ENCODE peak calls at places on chromosome 10, in nine cellular contexts. O is stimulated activated CD8-positive, alpha-beta memory T cell treated with anti-CD3 and anti-CD28 coated beads, Interleukin-15, amount 100 ng/mL, for 48 hours; C is IMR-90; M is stomach; P is ureter; I is upper lobe of right lung; F is left kidney; Y is mammary epithelial cell; Q is DND-41. Z is an unnamed sample.

GRCh38 chr10:68446179-68446578 is 25.6 kb downstream of the DNA2 start:
- DNase-seq in O (no peak), P (no peak), I (no peak), F (no peak), M (peak; percentile 29), Q (no peak), Y (no peak), C (no peak), Z (no peak)

GRCh38 chr10:48551796-48552591 is 52.9 kb downstream of the ARHGAP22 start:
- DNase-seq in C (peak; percentile 59), P (no peak), Q (peak; percentile 52), I (no peak), M (no peak), O (no peak), Y (peak; percentile 11), F (peak; percentile 62), Z (peak; percentile 35)

GRCh38 chr10:122246830-122247520 is 24.1 kb upstream of the BTBD16 start:
- DNase-seq in M (no peak), P (no peak), C (no peak), Q (no peak), Y (no peak), I (no peak), F (no peak), O (no peak), Z (no peak)

GRCh38 chr10:59176241-59177030 is at the start of gene PHYHIPL:
- DNase-seq in F (peak; percentile 83), Y (peak; percentile 5), M (no peak), C (no peak), Q (no peak), O (no peak), P (no peak), I (peak; percentile 40), Z (no peak)

GRCh38 chr10:79401015-79401921 is 44.2 kb downstream of the ZCCHC24 start:
- DNase-seq in O (no peak), M (no peak), Q (no peak), I (no peak), Y (no peak), C (peak; percentile 49), P (no peak), F (peak; percentile 80), Z (peak; percentile 79)

GRCh38 chr10:48442809-48443177 is 136.3 kb downstream of the MAPK8 start:
- DNase-seq in I (no peak), P (no peak), F (peak; percentile 28), Y (no peak), O (no peak), Q (peak; percentile 3), C (no peak), M (no peak), Z (no peak)

GRCh38 chr10:86663576-86664369 is 4.5 kb upstream of the LDB3 start:
- DNase-seq in P (no peak), O (no peak), I (no peak), Q (no peak), Y (no peak), C (no peak), F (no peak), M (no peak), Z (no peak)

GRCh38 chr10:58028597-58029366 is 238.9 kb downstream of the IPMK start:
- DNase-seq in O (no peak), I (no peak), M (no peak), F (no peak), P (no peak), C (peak; percentile 89), Q (no peak), Y (peak; percentile 74), Z (peak; percentile 84)

GRCh38 chr10:50407077-50407801 is 155.9 kb upstream of the ASAH2 start:
- DNase-seq in I (no peak), O (no peak), P (no peak), F (no peak), Y (no peak), M (no peak), C (no peak), Q (no peak), Z (no peak)

GRCh38 chr10:123677556-123677955 is 11.4 kb downstream of the GPR26 start:
- DNase-seq in C (no peak), M (no peak), O (no peak), Y (no peak), F (no peak), Q (no peak), I (no peak), P (no peak), Z (no peak)

GRCh38 chr10:127974911-127975310 is 68.0 kb downstream of the PTPRE start:
- DNase-seq in P (peak; percentile 20), Q (no peak), F (no peak), O (no peak), Y (no peak), M (no peak), C (no peak), I (no peak), Z (no peak)

GRCh38 chr10:5530846-5531557 is 6.2 kb downstream of the CALML3 start:
- DNase-seq in P (no peak), C (no peak), Y (no peak), F (no peak), O (no peak), M (peak; percentile 16), I (peak; percentile 52), Q (no peak), Z (no peak)

Z was measured in GM04504.